ENCODE peak calls at places on chromosome 6, in seven cellular contexts. One of them, this sample, is unnamed.

GRCh38 chr6:150273457-150274309 is 95.1 kb upstream of the IYD start:
- DNase-seq in A673: no peak
- DNase-seq in CD4-positive, CD25-positive, alpha-beta regulatory T cell: no peak
- DNase-seq in spleen: no peak
- DNase-seq in aorta: no peak
- DNase-seq in mesendoderm: no peak
- DNase-seq in HepG2: no peak
- DNase-seq in this sample: no peak

GRCh38 chr6:121826156-121826810 is 390.8 kb downstream of the GJA1 start:
- DNase-seq in spleen: no peak
- DNase-seq in A673: peak
- DNase-seq in CD4-positive, CD25-positive, alpha-beta regulatory T cell: no peak
- DNase-seq in aorta: no peak
- DNase-seq in mesendoderm: peak
- DNase-seq in HepG2: no peak
- DNase-seq in this sample: peak

GRCh38 chr6:2111162-2111677 is 134.2 kb downstream of the GMDS start:
- DNase-seq in HepG2: no peak
- DNase-seq in CD4-positive, CD25-positive, alpha-beta regulatory T cell: peak
- DNase-seq in mesendoderm: no peak
- DNase-seq in spleen: no peak
- DNase-seq in A673: no peak
- DNase-seq in aorta: no peak
- DNase-seq in this sample: peak

GRCh38 chr6:44569931-44570385 is 182.5 kb downstream of the CDC5L start:
- DNase-seq in spleen: peak
- DNase-seq in A673: no peak
- DNase-seq in mesendoderm: peak
- DNase-seq in HepG2: no peak
- DNase-seq in aorta: peak
- DNase-seq in CD4-positive, CD25-positive, alpha-beta regulatory T cell: no peak
- DNase-seq in this sample: peak

GRCh38 chr6:14984454-14984853 is 261.4 kb upstream of the JARID2 start:
- DNase-seq in CD4-positive, CD25-positive, alpha-beta regulatory T cell: no peak
- DNase-seq in spleen: no peak
- DNase-seq in aorta: no peak
- DNase-seq in A673: no peak
- DNase-seq in HepG2: peak
- DNase-seq in mesendoderm: no peak
- DNase-seq in this sample: peak

GRCh38 chr6:1131285-1132079 is 180.4 kb upstream of the FOXQ1 start:
- DNase-seq in spleen: no peak
- DNase-seq in aorta: no peak
- DNase-seq in HepG2: peak
- DNase-seq in A673: no peak
- DNase-seq in mesendoderm: no peak
- DNase-seq in CD4-positive, CD25-positive, alpha-beta regulatory T cell: no peak
- DNase-seq in this sample: peak

GRCh38 chr6:100185615-100186014 is 191.6 kb upstream of the MCHR2 start:
- DNase-seq in mesendoderm: no peak
- DNase-seq in A673: no peak
- DNase-seq in CD4-positive, CD25-positive, alpha-beta regulatory T cell: no peak
- DNase-seq in spleen: no peak
- DNase-seq in HepG2: no peak
- DNase-seq in aorta: no peak
- DNase-seq in this sample: no peak

GRCh38 chr6:76840025-76840745 is 623.1 kb downstream of the HTR1B start:
- DNase-seq in A673: no peak
- DNase-seq in aorta: no peak
- DNase-seq in mesendoderm: no peak
- DNase-seq in CD4-positive, CD25-positive, alpha-beta regulatory T cell: no peak
- DNase-seq in spleen: no peak
- DNase-seq in HepG2: no peak
- DNase-seq in this sample: no peak

GRCh38 chr6:158653577-158654354 is 3.9 kb downstream of the SYTL3 start:
- DNase-seq in spleen: peak
- DNase-seq in A673: no peak
- DNase-seq in HepG2: no peak
- DNase-seq in CD4-positive, CD25-positive, alpha-beta regulatory T cell: peak
- DNase-seq in aorta: no peak
- DNase-seq in mesendoderm: no peak
- DNase-seq in this sample: peak

GRCh38 chr6:96814581-96814980 is 22.7 kb downstream of the GPR63 start:
- DNase-seq in mesendoderm: no peak
- DNase-seq in aorta: no peak
- DNase-seq in HepG2: no peak
- DNase-seq in CD4-positive, CD25-positive, alpha-beta regulatory T cell: no peak
- DNase-seq in spleen: no peak
- DNase-seq in A673: no peak
- DNase-seq in this sample: no peak

GRCh38 chr6:151276112-151276745 is 36.5 kb downstream of the AKAP12 start:
- DNase-seq in A673: no peak
- DNase-seq in mesendoderm: no peak
- DNase-seq in CD4-positive, CD25-positive, alpha-beta regulatory T cell: no peak
- DNase-seq in HepG2: no peak
- DNase-seq in spleen: no peak
- DNase-seq in aorta: peak
- DNase-seq in this sample: peak

GRCh38 chr6:28988536-28989415 is 16.3 kb downstream of the ZNF311 start:
- DNase-seq in mesendoderm: peak
- DNase-seq in CD4-positive, CD25-positive, alpha-beta regulatory T cell: peak
- DNase-seq in HepG2: no peak
- DNase-seq in A673: peak
- DNase-seq in aorta: peak
- DNase-seq in spleen: peak
- DNase-seq in this sample: peak

GRCh38 chr6:63663147-63663877 is 27.7 kb downstream of the PHF3 start:
- DNase-seq in aorta: no peak
- DNase-seq in CD4-positive, CD25-positive, alpha-beta regulatory T cell: no peak
- DNase-seq in mesendoderm: no peak
- DNase-seq in HepG2: no peak
- DNase-seq in A673: peak
- DNase-seq in spleen: no peak
- DNase-seq in this sample: peak

GRCh38 chr6:152651986-152652385 is 14.8 kb upstream of the SYNE1 start:
- DNase-seq in HepG2: no peak
- DNase-seq in CD4-positive, CD25-positive, alpha-beta regulatory T cell: no peak
- DNase-seq in A673: no peak
- DNase-seq in spleen: no peak
- DNase-seq in mesendoderm: no peak
- DNase-seq in aorta: no peak
- DNase-seq in this sample: no peak

GRCh38 chr6:26216886-26217713 is 129.9 kb downstream of the HFE start:
- DNase-seq in CD4-positive, CD25-positive, alpha-beta regulatory T cell: peak
- DNase-seq in mesendoderm: peak
- DNase-seq in spleen: peak
- DNase-seq in aorta: peak
- DNase-seq in HepG2: peak
- DNase-seq in A673: no peak
- DNase-seq in this sample: peak

GRCh38 chr6:159217595-159218275 is 48.5 kb downstream of the FNDC1 start:
- DNase-seq in A673: peak
- DNase-seq in aorta: no peak
- DNase-seq in HepG2: peak
- DNase-seq in spleen: no peak
- DNase-seq in CD4-positive, CD25-positive, alpha-beta regulatory T cell: peak
- DNase-seq in mesendoderm: peak
- DNase-seq in this sample: peak

GRCh38 chr6:34391023-34391485 is 1.4 kb downstream of the NUDT3 start:
- DNase-seq in A673: peak
- DNase-seq in aorta: no peak
- DNase-seq in HepG2: peak
- DNase-seq in CD4-positive, CD25-positive, alpha-beta regulatory T cell: no peak
- DNase-seq in mesendoderm: peak
- DNase-seq in spleen: peak
- DNase-seq in this sample: peak

GRCh38 chr6:52820198-52820597 is 16.6 kb upstream of the GSTA1 start:
- DNase-seq in mesendoderm: no peak
- DNase-seq in CD4-positive, CD25-positive, alpha-beta regulatory T cell: no peak
- DNase-seq in spleen: no peak
- DNase-seq in HepG2: no peak
- DNase-seq in A673: no peak
- DNase-seq in aorta: no peak
- DNase-seq in this sample: peak

GRCh38 chr6:73285674-73286283 is 22.8 kb upstream of the KHDC1 start:
- DNase-seq in A673: peak
- DNase-seq in HepG2: peak
- DNase-seq in aorta: no peak
- DNase-seq in spleen: no peak
- DNase-seq in mesendoderm: peak
- DNase-seq in CD4-positive, CD25-positive, alpha-beta regulatory T cell: peak
- DNase-seq in this sample: peak

GRCh38 chr6:169932491-169932890 is 181.1 kb downstream of the ERMARD start:
- DNase-seq in HepG2: no peak
- DNase-seq in A673: no peak
- DNase-seq in mesendoderm: no peak
- DNase-seq in CD4-positive, CD25-positive, alpha-beta regulatory T cell: no peak
- DNase-seq in aorta: no peak
- DNase-seq in spleen: no peak
- DNase-seq in this sample: no peak

GRCh38 chr6:24504642-24505586 is 10.1 kb downstream of the ALDH5A1 start:
- DNase-seq in mesendoderm: no peak
- DNase-seq in spleen: no peak
- DNase-seq in CD4-positive, CD25-positive, alpha-beta regulatory T cell: no peak
- DNase-seq in HepG2: peak
- DNase-seq in A673: no peak
- DNase-seq in aorta: no peak
- DNase-seq in this sample: no peak

GRCh38 chr6:127392301-127392700 is 48.9 kb upstream of the ECHDC1 start:
- DNase-seq in aorta: no peak
- DNase-seq in A673: no peak
- DNase-seq in mesendoderm: no peak
- DNase-seq in spleen: no peak
- DNase-seq in HepG2: no peak
- DNase-seq in CD4-positive, CD25-positive, alpha-beta regulatory T cell: no peak
- DNase-seq in this sample: no peak
- H3K27ac ChIP-seq in aorta: no peak
- H3K27ac ChIP-seq in A673: no peak
- H3K27ac ChIP-seq in mesendoderm: no peak
- H3K27ac ChIP-seq in spleen: no peak
- H3K27ac ChIP-seq in HepG2: no peak
- H3K27ac ChIP-seq in CD4-positive, CD25-positive, alpha-beta regulatory T cell: no peak
- H3K27ac ChIP-seq in this sample: no peak

DNA sequence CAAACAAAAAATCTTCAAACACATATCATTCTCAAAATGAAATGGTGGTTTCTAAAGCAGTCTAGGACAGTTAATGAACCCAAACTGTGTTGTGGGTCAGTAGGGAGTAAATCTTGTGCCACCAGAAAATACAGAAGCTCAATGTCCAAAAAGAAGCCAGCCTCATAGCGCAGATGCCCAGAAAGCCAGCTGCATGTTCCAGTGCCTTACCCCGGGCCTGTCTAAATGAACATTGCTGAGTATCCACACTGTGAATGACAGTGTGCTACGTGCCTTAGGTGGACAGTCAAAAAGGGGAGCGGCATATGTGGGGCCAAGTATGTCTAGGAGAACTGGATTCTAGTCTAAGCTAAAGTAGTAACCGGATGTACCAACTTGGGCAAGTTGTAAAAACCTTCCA is 10.9 kb downstream of the FYN start:
- DNase-seq in CD4-positive, CD25-positive, alpha-beta regulatory T cell: no peak
- DNase-seq in A673: no peak
- DNase-seq in aorta: no peak
- DNase-seq in mesendoderm: no peak
- DNase-seq in spleen: no peak
- DNase-seq in HepG2: no peak
- DNase-seq in this sample: no peak
- H3K4me3 ChIP-seq in CD4-positive, CD25-positive, alpha-beta regulatory T cell: peak
- H3K4me3 ChIP-seq in A673: no peak
- H3K4me3 ChIP-seq in aorta: no peak
- H3K4me3 ChIP-seq in mesendoderm: no peak
- H3K4me3 ChIP-seq in spleen: no peak
- H3K4me3 ChIP-seq in HepG2: no peak
- H3K4me3 ChIP-seq in this sample: no peak

GRCh38 chr6:142367501-142368018 is 65.8 kb downstream of the ADGRG6 start:
- DNase-seq in mesendoderm: no peak
- DNase-seq in HepG2: no peak
- DNase-seq in spleen: no peak
- DNase-seq in CD4-positive, CD25-positive, alpha-beta regulatory T cell: no peak
- DNase-seq in A673: no peak
- DNase-seq in aorta: no peak
- DNase-seq in this sample: no peak
- H3K27ac ChIP-seq in mesendoderm: no peak
- H3K27ac ChIP-seq in HepG2: no peak
- H3K27ac ChIP-seq in spleen: no peak
- H3K27ac ChIP-seq in CD4-positive, CD25-positive, alpha-beta regulatory T cell: no peak
- H3K27ac ChIP-seq in A673: no peak
- H3K27ac ChIP-seq in aorta: no peak
- H3K27ac ChIP-seq in this sample: peak

DNA sequence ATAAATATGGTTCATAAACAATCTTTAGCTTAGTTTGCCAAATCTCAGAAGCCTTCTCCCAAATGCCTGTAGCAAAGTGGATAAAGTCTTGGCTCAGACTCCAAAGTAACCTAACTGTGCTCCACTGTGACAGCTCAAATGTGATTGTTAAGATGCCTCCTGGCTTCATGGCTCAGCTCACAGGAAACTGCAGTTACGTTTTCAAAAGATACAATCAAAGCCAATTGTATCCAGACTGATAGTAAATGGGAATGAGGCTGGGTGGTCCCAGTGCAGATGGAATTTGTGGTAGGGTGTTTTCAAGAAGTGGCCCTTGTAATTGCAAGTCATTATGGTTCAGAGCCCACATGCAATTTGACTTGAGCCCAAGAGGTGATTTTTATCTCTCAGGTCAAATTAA is 151.2 kb upstream of the TAB2 start:
- DNase-seq in CD4-positive, CD25-positive, alpha-beta regulatory T cell: no peak
- DNase-seq in spleen: no peak
- DNase-seq in mesendoderm: peak
- DNase-seq in HepG2: no peak
- DNase-seq in aorta: no peak
- DNase-seq in A673: peak
- DNase-seq in this sample: no peak
- H3K4me3 ChIP-seq in CD4-positive, CD25-positive, alpha-beta regulatory T cell: peak
- H3K4me3 ChIP-seq in spleen: no peak
- H3K4me3 ChIP-seq in mesendoderm: no peak
- H3K4me3 ChIP-seq in HepG2: no peak
- H3K4me3 ChIP-seq in aorta: no peak
- H3K4me3 ChIP-seq in A673: no peak
- H3K4me3 ChIP-seq in this sample: no peak

DNA sequence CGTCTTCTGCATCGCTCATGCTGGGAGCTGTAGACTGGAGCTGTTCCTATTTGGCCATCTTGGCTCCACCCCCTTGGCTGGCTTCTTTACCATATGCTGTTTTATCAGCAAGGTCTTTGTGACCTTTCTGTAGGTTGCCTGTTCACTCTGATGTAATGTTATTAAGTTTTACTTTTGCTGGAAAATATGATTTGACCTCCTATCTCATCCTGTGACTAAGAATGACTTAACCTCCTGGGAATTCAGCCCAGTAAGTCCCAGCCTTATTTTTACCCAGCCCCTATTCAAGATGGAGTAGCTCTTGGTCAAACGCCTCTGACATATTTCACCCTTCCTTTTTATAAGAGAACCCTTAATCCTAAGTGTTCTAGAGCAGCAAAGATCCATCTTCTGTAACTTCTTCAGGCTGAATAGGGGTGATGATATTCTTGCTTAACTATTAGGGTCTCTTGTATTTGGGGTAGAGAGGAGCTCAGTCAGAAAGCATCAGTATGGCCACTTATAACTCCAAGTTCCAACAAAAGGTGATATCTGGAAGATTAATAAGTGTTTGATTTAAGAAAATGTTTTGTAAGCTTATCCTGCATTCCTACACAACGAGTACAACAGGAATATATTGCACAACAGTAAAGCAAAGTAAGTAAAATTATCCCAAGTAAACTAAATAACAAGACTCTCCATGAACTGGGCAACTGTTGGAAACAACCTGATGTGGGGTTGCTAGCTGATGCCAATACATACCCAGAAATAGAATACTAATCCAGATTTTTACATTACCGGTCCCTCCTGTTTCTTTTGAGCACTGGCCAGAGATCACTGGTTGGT is 23.1 kb upstream of the HMGN3 start:
- DNase-seq in HepG2: no peak
- DNase-seq in aorta: no peak
- DNase-seq in spleen: no peak
- DNase-seq in mesendoderm: no peak
- DNase-seq in CD4-positive, CD25-positive, alpha-beta regulatory T cell: no peak
- DNase-seq in A673: no peak
- DNase-seq in this sample: peak
- H3K27ac ChIP-seq in HepG2: no peak
- H3K27ac ChIP-seq in aorta: no peak
- H3K27ac ChIP-seq in spleen: no peak
- H3K27ac ChIP-seq in mesendoderm: no peak
- H3K27ac ChIP-seq in CD4-positive, CD25-positive, alpha-beta regulatory T cell: no peak
- H3K27ac ChIP-seq in A673: no peak
- H3K27ac ChIP-seq in this sample: no peak

This sample was measured in fibroblast of lung.